ENCODE peak calls at places on chromosomes 6 and 20, in eight cellular contexts. B, Q, E, C, T, K, N and L are unnamed samples.

GRCh38 chr6:100230976-100231316 is 233.8 kb downstream of the SIM1 start:
- DNase-seq in B (no peak), Q (no peak), E (no peak), C (no peak), T (peak; percentile 72), K (no peak), N (no peak), L (no peak)

GRCh38 chr20:4064118-4064962 is 49.0 kb upstream of the RNF24 start:
- DNase-seq in B (peak; percentile 92), Q (no peak), E (peak; percentile 94), C (peak; percentile 94), T (peak; percentile 96), K (peak; percentile 93), N (no peak), L (peak; percentile 81)

GRCh38 chr6:123803862-123804681 is at the start of gene NKAIN2:
- DNase-seq in B (no peak), Q (no peak), E (peak; percentile 23), C (peak; percentile 11), T (no peak), K (peak; percentile 17), N (no peak), L (peak; percentile 56)

GRCh38 chr6:11979866-11980265 is 32.2 kb upstream of the HIVEP1 start:
- DNase-seq in B (no peak), Q (no peak), E (no peak), C (no peak), T (no peak), K (no peak), N (no peak), L (no peak)

GRCh38 chr6:44940367-44940766 is 387.8 kb upstream of the RUNX2 start:
- DNase-seq in B (no peak), Q (no peak), E (no peak), C (no peak), T (no peak), K (no peak), N (no peak), L (no peak)

GRCh38 chr20:3759316-3759715 is 8.2 kb downstream of the ADISSP start:
- DNase-seq in B (no peak), Q (no peak), E (no peak), C (no peak), T (no peak), K (no peak), N (no peak), L (no peak)

GRCh38 chr20:11948809-11949208 is 31.1 kb downstream of the BTBD3 start:
- DNase-seq in B (no peak), Q (no peak), E (no peak), C (no peak), T (no peak), K (no peak), N (no peak), L (no peak)

GRCh38 chr6:152094992-152095592 is 287.6 kb downstream of the ESR1 start:
- DNase-seq in B (peak; percentile 68), Q (no peak), E (peak; percentile 61), C (peak; percentile 72), T (peak; percentile 99), K (peak; percentile 42), N (no peak), L (peak; percentile 57)

GRCh38 chr6:169935348-169935718 is 183.9 kb downstream of the ERMARD start:
- DNase-seq in B (no peak), Q (no peak), E (no peak), C (no peak), T (no peak), K (no peak), N (no peak), L (no peak)

GRCh38 chr6:15500901-15501805 is 161.7 kb downstream of the DTNBP1 start:
- DNase-seq in B (no peak), Q (no peak), E (no peak), C (peak; percentile 24), T (no peak), K (no peak), N (no peak), L (no peak)

GRCh38 chr6:125906158-125906998 is 50.2 kb upstream of the HINT3 start:
- DNase-seq in B (peak; percentile 76), Q (peak; percentile 11), E (peak; percentile 16), C (no peak), T (peak; percentile 41), K (peak; percentile 62), N (peak; percentile 29), L (peak; percentile 66)

GRCh38 chr6:140828833-140829232 is 1303.9 kb upstream of the GJE1 start:
- DNase-seq in B (no peak), Q (no peak), E (no peak), C (no peak), T (no peak), K (no peak), N (no peak), L (no peak)

GRCh38 chr6:26249959-26250805 is 114.8 kb upstream of the BTN3A2 start:
- DNase-seq in B (peak; percentile 78), Q (peak; percentile 77), E (peak; percentile 39), C (no peak), T (peak; percentile 52), K (peak; percentile 20), N (peak; percentile 80), L (peak; percentile 93)

GRCh38 chr6:93418113-93418447 is 1.3 kb downstream of the EPHA7 start:
- DNase-seq in B (no peak), Q (no peak), E (no peak), C (no peak), T (no peak), K (no peak), N (no peak), L (peak; percentile 31)
- H3K4me3 ChIP-seq in B (peak overlapping the region; percentile 47), Q (no peak overlapping the region), E (peak overlapping the region; percentile 52), C (peak overlapping the region; percentile 49), T (peak overlapping the region; percentile 62), K (peak overlapping the region; percentile 35), N (no peak overlapping the region), L (peak overlapping the region; percentile 84)

GRCh38 chr6:111612379-111612778 is 6.7 kb upstream of the TRAF3IP2 start:
- DNase-seq in B (no peak), Q (no peak), E (no peak), C (no peak), T (no peak), K (no peak), N (no peak), L (no peak)
- H3K27ac ChIP-seq in B (no peak overlapping the region), Q (no peak overlapping the region), E (no peak overlapping the region), C (no peak overlapping the region), T (no peak overlapping the region), K (no peak overlapping the region), N (no peak overlapping the region), L (no peak overlapping the region)

GRCh38 chr6:148523551-148523950 is 180.9 kb downstream of the SASH1 start:
- DNase-seq in B (no peak), Q (no peak), E (no peak), C (no peak), T (peak; percentile 47), K (no peak), N (no peak), L (no peak)

GRCh38 chr6:148525453-148525852 is 182.8 kb downstream of the SASH1 start:
- DNase-seq in B (no peak), Q (no peak), E (no peak), C (no peak), T (peak; percentile 91), K (no peak), N (no peak), L (no peak)

GRCh38 chr6:148524509-148524908 is 181.9 kb downstream of the SASH1 start:
- DNase-seq in B (no peak), Q (no peak), E (no peak), C (no peak), T (peak; percentile 88), K (no peak), N (no peak), L (no peak)

GRCh38 chr6:148526145-148526544 is 183.5 kb downstream of the SASH1 start:
- DNase-seq in B (no peak), Q (no peak), E (no peak), C (no peak), T (no peak), K (no peak), N (no peak), L (no peak)

DNA sequence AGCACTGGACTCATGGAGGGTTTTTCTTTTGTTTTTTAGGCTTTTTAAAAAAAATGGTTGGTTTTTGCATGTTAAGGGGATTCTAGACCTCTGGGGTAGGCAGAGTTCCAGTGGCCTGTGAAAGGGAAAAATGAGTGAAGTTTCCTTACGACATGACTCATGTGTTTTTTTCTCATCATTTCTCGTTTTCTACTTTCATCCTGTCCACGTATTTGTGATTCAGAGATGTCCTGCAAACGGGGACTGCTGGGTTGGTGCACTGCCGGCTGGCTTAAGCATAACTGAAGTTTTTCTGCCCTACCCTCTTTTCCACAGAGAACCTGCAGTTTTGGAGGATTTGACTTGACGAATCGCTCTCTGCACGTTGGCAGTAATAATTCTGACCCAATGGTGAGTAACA is 182.3 kb downstream of the SASH1 start:
- DNase-seq in B (no peak), Q (no peak), E (no peak), C (no peak), T (peak; percentile 89), K (no peak), N (no peak), L (no peak)
- H3K4me3 ChIP-seq in B (no peak overlapping the region), Q (no peak overlapping the region), E (no peak overlapping the region), C (peak overlapping the region; percentile 11), T (peak overlapping the region; percentile 64), K (no peak overlapping the region), N (no peak overlapping the region), L (no peak overlapping the region)

GRCh38 chr6:41702089-41702745 is 33.2 kb downstream of the TFEB start:
- DNase-seq in B (no peak), Q (no peak), E (no peak), C (no peak), T (no peak), K (no peak), N (no peak), L (no peak)

GRCh38 chr6:41699063-41699462 is 36.3 kb downstream of the TFEB start:
- DNase-seq in B (no peak), Q (no peak), E (no peak), C (no peak), T (no peak), K (no peak), N (no peak), L (no peak)

GRCh38 chr6:41698350-41698781 is 37.0 kb downstream of the TFEB start:
- DNase-seq in B (no peak), Q (no peak), E (no peak), C (no peak), T (peak; percentile 75), K (no peak), N (no peak), L (no peak)

GRCh38 chr6:41702771-41703494 is 32.5 kb downstream of the TFEB start:
- DNase-seq in B (no peak), Q (no peak), E (no peak), C (no peak), T (no peak), K (no peak), N (no peak), L (no peak)

DNA sequence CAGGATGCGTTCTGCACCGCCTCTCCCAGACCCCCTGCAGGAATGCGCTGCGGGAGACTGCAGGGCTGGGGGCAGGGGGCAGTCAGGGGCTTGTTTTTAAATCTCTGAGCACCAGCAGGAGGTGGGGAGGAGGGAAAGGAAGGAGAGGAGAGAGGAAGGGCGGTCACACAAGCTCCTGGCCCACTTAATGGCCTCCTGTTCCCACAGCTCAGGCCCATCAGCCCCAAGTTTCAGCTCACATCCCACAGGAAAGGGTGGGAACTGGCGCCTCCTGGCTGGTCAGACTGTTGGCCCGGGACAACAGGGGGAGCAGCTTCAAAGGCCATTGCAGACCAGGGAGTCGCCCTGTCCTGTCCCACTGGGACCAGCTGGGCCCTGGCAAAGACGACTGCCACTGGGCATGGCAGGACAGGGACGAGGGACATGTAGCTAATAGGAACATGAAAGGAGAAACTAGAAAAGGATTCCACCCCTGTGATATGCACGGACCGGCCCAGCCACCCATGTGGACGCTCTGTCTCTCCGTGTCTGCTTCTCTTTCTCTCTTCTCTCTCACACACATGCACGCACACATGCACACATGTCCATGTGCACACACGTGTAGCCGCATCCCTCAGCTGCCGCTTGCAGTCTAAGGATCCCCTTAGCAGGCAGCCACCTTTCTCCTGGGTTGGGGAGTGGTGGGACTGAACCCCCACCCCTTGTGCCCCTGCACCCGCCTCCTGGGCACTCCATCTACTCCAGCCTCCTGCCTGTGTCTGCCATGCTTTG is 34.6 kb downstream of the TFEB start:
- DNase-seq in B (no peak), Q (no peak), E (peak; percentile 44), C (no peak), T (no peak), K (no peak), N (no peak), L (no peak)
- H3K27ac ChIP-seq in B (no peak overlapping the region), Q (no peak overlapping the region), E (peak overlapping the region; percentile 53), C (no peak overlapping the region), T (no peak overlapping the region), K (no peak overlapping the region), N (no peak overlapping the region), L (no peak overlapping the region)